ENCODE peak calls at places on chromosome 10, in five cellular contexts. V is AG04450, S is BJ, B is heart right ventricle, F is AG04449. H is an unnamed sample.

GRCh38 chr10:36634916-36635315 is 490.5 kb upstream of the ANKRD30A start:
- DNase-seq in B (no peak), S (peak; percentile 18), F (peak; percentile 44), V (peak; percentile 13), H (no peak)

GRCh38 chr10:96645191-96645721 is 58.4 kb upstream of the TM9SF3 start:
- DNase-seq in B (peak; percentile 18), F (no peak), S (no peak), V (no peak), H (no peak)

GRCh38 chr10:129102906-129103693 is 363.9 kb upstream of the MGMT start:
- DNase-seq in B (no peak), S (no peak), F (no peak), V (no peak), H (no peak)

GRCh38 chr10:130372866-130373265 is 236.7 kb downstream of the GLRX3 start:
- DNase-seq in B (no peak), F (no peak), V (no peak), S (no peak), H (no peak)

GRCh38 chr10:103111031-103111917 is 81.8 kb downstream of the NT5C2 start:
- DNase-seq in S (no peak), V (no peak), B (no peak), F (no peak), H (no peak)

GRCh38 chr10:129259128-129259527 is 207.9 kb upstream of the MGMT start:
- DNase-seq in S (no peak), F (no peak), V (no peak), B (no peak), H (no peak)

GRCh38 chr10:95374597-95375209 is 83.9 kb upstream of the PDLIM1 start:
- DNase-seq in V (peak; percentile 10), F (no peak), S (no peak), B (peak; percentile 86), H (peak; percentile 22)

GRCh38 chr10:36534471-36535002 is 590.9 kb upstream of the ANKRD30A start:
- DNase-seq in S (peak; percentile 76), F (no peak), V (peak; percentile 59), B (no peak), H (peak; percentile 94)

GRCh38 chr10:133390597-133391248 is 3.2 kb upstream of the MTG1 start:
- DNase-seq in S (no peak), V (no peak), B (no peak), F (no peak), H (no peak)
- H3K4me3 ChIP-seq in S (no peak overlapping the region), V (no peak overlapping the region), B (no peak overlapping the region), F (no peak overlapping the region), H (no peak overlapping the region)

GRCh38 chr10:35228058-35228457 is 101.4 kb downstream of the CREM start:
- DNase-seq in S (no peak), B (no peak), V (no peak), F (no peak), H (no peak)
- TF ChIP-seq CTCF in S (peak; percentile 22), B (no peak), V (peak; percentile 22), F (no peak), H (peak; percentile 28)

DNA sequence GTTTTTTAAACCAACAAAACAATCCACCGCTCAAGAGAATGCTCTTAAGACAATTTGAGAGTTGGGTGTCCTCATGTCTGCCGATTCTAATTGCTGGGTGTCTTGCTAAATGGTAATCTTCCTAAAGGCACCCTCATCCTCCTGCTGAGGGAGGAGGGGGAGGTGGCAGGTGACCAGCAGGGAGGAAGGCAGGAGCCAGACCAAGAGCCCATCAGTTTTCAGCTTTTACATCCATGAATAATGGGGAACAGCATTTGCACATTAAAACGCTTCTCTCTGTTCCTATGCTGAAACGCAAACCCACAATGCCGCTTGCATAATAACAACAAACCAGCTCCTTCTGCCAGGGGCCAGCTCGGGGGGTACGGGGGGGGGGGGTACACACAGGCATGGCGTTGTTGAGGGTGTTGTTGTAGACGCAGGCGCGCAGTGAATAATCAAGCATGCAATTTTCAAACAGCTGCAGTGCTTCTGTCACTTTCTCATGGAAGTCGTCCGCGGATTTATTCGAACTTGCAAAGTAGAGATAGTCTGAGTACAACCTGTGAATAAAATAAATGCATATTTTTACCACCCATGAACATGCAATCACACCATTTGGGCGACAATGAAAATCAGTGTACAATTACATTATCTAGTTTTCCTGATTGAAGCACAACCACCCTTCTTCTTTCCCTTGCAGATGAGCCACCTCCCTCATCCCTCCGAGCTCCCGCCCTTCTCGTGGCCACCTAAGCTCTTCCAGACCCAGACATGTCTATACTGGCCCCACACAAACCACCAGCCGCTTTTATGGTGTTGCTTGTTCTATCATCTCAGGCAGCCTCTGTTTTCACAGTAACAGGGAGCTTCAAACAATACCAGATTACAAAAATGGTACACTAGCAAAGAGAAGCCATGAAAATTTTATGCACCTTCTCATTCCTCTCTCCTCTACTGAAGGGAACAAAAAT is 72.3 kb downstream of the CHST15 start:
- DNase-seq in V (no peak), S (no peak), F (no peak), B (no peak), H (no peak)
- H3K4me3 ChIP-seq in V (no peak overlapping the region), S (no peak overlapping the region), F (no peak overlapping the region), B (no peak overlapping the region), H (no peak overlapping the region)

DNA sequence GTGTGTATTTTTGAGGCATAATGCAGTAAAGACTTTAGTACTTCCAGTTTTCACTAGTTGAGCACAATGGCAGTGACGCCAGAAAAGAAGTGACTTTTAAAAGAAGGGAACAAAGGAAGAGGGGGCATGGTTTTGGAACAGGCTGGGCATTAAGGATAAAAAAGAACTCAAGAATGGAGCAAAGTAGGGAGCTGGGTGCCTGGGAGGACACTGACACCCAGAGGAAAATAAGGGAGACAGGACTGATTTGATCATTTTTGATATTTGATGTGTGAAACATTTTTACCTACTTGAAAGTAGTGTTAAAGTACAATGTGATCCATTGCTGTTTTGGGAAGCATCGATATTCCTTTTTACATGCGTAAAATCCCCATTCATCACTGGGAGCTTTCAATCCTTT is 85.4 kb downstream of the ADAM12 start:
- DNase-seq in V (no peak), F (no peak), S (no peak), B (no peak), H (no peak)
- TF ChIP-seq CTCF in V (peak; percentile 42), F (peak; percentile 3), S (peak; percentile 22), B (peak; percentile 29), H (peak; percentile 56)

GRCh38 chr10:114626841-114627240 is 31.2 kb downstream of the ABLIM1 start:
- DNase-seq in S (no peak), B (no peak), F (no peak), V (no peak), H (no peak)
- H3K4me3 ChIP-seq in S (no peak overlapping the region), B (no peak overlapping the region), F (no peak overlapping the region), V (no peak overlapping the region), H (no peak overlapping the region)

DNA sequence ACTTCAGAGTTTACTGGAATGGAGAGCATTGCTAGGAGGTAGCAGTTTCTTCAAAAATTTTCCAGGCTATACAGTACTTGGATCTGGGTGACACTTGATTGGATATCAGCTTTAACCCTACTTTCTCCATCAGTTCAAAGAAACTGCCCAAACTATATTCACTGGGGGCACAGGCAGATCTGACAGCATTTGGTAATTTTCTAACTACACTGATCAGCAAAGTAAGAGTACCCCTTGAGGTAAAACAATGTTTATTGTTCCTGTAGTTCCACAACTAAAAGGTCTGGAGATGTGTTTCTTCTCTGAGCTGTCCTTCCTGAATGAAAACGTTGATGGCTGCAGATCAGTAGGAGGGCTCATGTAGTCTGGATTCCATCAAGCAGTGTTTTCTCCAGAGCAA is 104.2 kb downstream of the CABCOCO1 start:
- DNase-seq in V (no peak), F (no peak), S (no peak), B (no peak), H (no peak)
- TF ChIP-seq CTCF in V (no peak), F (no peak), S (no peak), B (no peak), H (no peak)